ENCODE peak calls at places on chromosomes 7 and 10, in ten cellular contexts. J is bronchial epithelial cell, G is GM10248, X is adrenal gland, M is AG04450, S is progenitor cell of endocrine pancreas, Z is BJ, R is right atrium auricular region, D is astrocyte of the spinal cord, C is GM23338. V is an unnamed sample.

GRCh38 chr10:93512565-93512964 is 16.2 kb downstream of the CEP55 start:
- DNase-seq in J (peak; percentile 36), G (no peak), X (no peak), M (peak; percentile 38), S (no peak), Z (no peak), R (no peak), D (peak; percentile 32), C (no peak), V (peak; percentile 52)

GRCh38 chr7:129741743-129742213 is 130.3 kb downstream of the NRF1 start:
- DNase-seq in J (no peak), G (no peak), X (no peak), M (no peak), S (no peak), Z (no peak), R (no peak), D (no peak), C (peak; percentile 47), V (no peak)

GRCh38 chr7:69693042-69693441 is 94.8 kb downstream of the AUTS2 start:
- DNase-seq in J (no peak), G (no peak), X (no peak), M (no peak), S (no peak), Z (no peak), R (no peak), D (no peak), C (no peak), V (no peak)

GRCh38 chr10:122149607-122150505 is 121.2 kb upstream of the BTBD16 start:
- DNase-seq in J (no peak), G (no peak), X (no peak), M (no peak), S (no peak), Z (no peak), R (peak; percentile 91), D (no peak), C (peak; percentile 35), V (peak; percentile 81)

GRCh38 chr10:133311570-133311969 is 2.9 kb downstream of the ZNF511 start:
- DNase-seq in J (no peak), G (no peak), X (no peak), M (no peak), S (no peak), Z (no peak), R (no peak), D (no peak), C (no peak), V (no peak)

GRCh38 chr7:2639994-2640830 is 8.4 kb downstream of the TTYH3 start:
- DNase-seq in J (peak; percentile 30), G (no peak), X (peak; percentile 64), M (no peak), S (no peak), Z (no peak), R (no peak), D (no peak), C (no peak), V (no peak)

GRCh38 chr7:105205592-105206211 is 183.0 kb downstream of the SRPK2 start:
- DNase-seq in J (no peak), G (no peak), X (no peak), M (no peak), S (no peak), Z (no peak), R (no peak), D (no peak), C (no peak), V (no peak)

GRCh38 chr10:101292194-101293006 is 61.6 kb upstream of the BTRC start:
- DNase-seq in J (no peak), G (no peak), X (no peak), M (no peak), S (no peak), Z (no peak), R (no peak), D (peak; percentile 5), C (peak; percentile 47), V (no peak)

GRCh38 chr7:50660040-50660829 is 95.0 kb upstream of the DDC start:
- DNase-seq in J (no peak), G (no peak), X (peak; percentile 20), M (no peak), S (no peak), Z (no peak), R (peak; percentile 55), D (no peak), C (no peak), V (no peak)

GRCh38 chr10:63156236-63156635 is 23.1 kb downstream of the NRBF2 start:
- DNase-seq in J (no peak), G (no peak), X (no peak), M (no peak), S (no peak), Z (no peak), R (no peak), D (no peak), C (no peak), V (no peak)

GRCh38 chr10:90621577-90621976 is 236.3 kb downstream of the HTR7 start:
- DNase-seq in J (peak; percentile 20), G (no peak), X (no peak), M (no peak), S (peak; percentile 31), Z (no peak), R (no peak), D (peak; percentile 14), C (peak; percentile 75), V (peak; percentile 16)

GRCh38 chr10:85575441-85575840 is 791.2 kb downstream of the GRID1 start:
- DNase-seq in J (no peak), G (no peak), X (no peak), M (no peak), S (no peak), Z (no peak), R (no peak), D (no peak), C (no peak), V (no peak)

GRCh38 chr10:122362621-122363020 is 11.9 kb upstream of the PLEKHA1 start:
- DNase-seq in J (peak; percentile 83), G (no peak), X (no peak), M (no peak), S (no peak), Z (no peak), R (no peak), D (peak; percentile 65), C (no peak), V (peak; percentile 33)

GRCh38 chr10:91340613-91341362 is 69.4 kb upstream of the HECTD2 start:
- DNase-seq in J (peak; percentile 98), G (no peak), X (peak; percentile 2), M (peak; percentile 55), S (no peak), Z (peak; percentile 80), R (peak; percentile 70), D (peak; percentile 94), C (no peak), V (peak; percentile 97)

GRCh38 chr10:91294134-91294906 is 73.9 kb downstream of the PCGF5 start:
- DNase-seq in J (no peak), G (no peak), X (no peak), M (no peak), S (no peak), Z (no peak), R (no peak), D (no peak), C (no peak), V (no peak)

GRCh38 chr10:4939224-4940072 is 23.8 kb upstream of the AKR1C1 start:
- DNase-seq in J (peak; percentile 78), G (no peak), X (no peak), M (no peak), S (no peak), Z (no peak), R (no peak), D (no peak), C (no peak), V (peak; percentile 51)
- TF ChIP-seq CTCF in J (no peak), G (no peak), X (no peak), M (no peak), S (no peak), Z (no peak), R (no peak), D (no peak), C (no peak), V (no peak)

GRCh38 chr10:13788320-13788600 is 201.5 kb downstream of the PRPF18 start:
- DNase-seq in J (no peak), G (no peak), X (no peak), M (no peak), S (no peak), Z (no peak), R (no peak), D (no peak), C (no peak), V (no peak)

GRCh38 chr10:13787015-13787421 is 200.3 kb downstream of the PRPF18 start:
- DNase-seq in J (peak; percentile 86), G (peak; percentile 76), X (peak; percentile 22), M (no peak), S (no peak), Z (no peak), R (no peak), D (peak; percentile 77), C (no peak), V (no peak)

GRCh38 chr10:13788701-13789447 is 202.1 kb downstream of the PRPF18 start:
- DNase-seq in J (no peak), G (no peak), X (peak; percentile 35), M (no peak), S (no peak), Z (no peak), R (peak; percentile 84), D (peak; percentile 57), C (no peak), V (peak; percentile 60)

GRCh38 chr10:13779748-13780147 is 193.0 kb downstream of the PRPF18 start:
- DNase-seq in J (no peak), G (no peak), X (no peak), M (no peak), S (no peak), Z (no peak), R (no peak), D (no peak), C (no peak), V (no peak)

DNA sequence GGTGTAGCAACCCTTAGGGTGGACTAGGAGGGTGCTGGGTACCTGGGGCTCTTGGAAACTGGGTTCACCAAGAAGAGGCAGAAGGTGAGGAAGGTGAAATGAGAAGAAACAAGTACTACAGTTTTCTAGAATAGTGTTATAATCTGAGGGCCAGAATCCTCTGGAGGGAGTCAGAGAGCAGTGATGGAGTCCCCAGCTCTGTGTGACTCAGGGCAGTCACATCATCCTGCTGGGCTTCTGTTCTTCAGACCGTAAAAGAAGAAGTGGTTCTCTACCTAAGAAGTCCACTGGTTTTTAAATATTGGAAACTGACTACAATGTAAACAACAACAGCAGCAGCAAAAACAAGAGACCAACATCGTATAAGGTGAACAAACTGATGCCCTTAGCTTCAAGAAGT is 197.3 kb downstream of the PRPF18 start:
- DNase-seq in J (peak; percentile 62), G (peak; percentile 45), X (no peak), M (no peak), S (no peak), Z (no peak), R (no peak), D (no peak), C (peak; percentile 52), V (no peak)
- TF ChIP-seq CTCF in J (peak; percentile 57), G (peak; percentile 34), X (no peak), M (peak; percentile 32), S (peak; percentile 46), Z (peak; percentile 54), R (no peak), D (peak; percentile 22), C (peak; percentile 44), V (no peak)

GRCh38 chr7:150451097-150451793 is 815 bp downstream of the GIMAP8 start:
- DNase-seq in J (no peak), G (peak; percentile 54), X (peak; percentile 49), M (no peak), S (no peak), Z (no peak), R (no peak), D (no peak), C (no peak), V (no peak)
- TF ChIP-seq CTCF in J (no peak), G (no peak), X (no peak), M (no peak), S (no peak), Z (no peak), R (no peak), D (no peak), C (no peak), V (no peak)

GRCh38 chr7:93320856-93321255 is 88.7 kb downstream of the VPS50 start:
- DNase-seq in J (no peak), G (no peak), X (no peak), M (no peak), S (no peak), Z (no peak), R (no peak), D (no peak), C (no peak), V (no peak)
- TF ChIP-seq CTCF in J (no peak), G (no peak), X (no peak), M (no peak), S (no peak), Z (no peak), R (no peak), D (no peak), C (no peak), V (no peak)